ENCODE peak calls at places on chromosomes 11 and 22, in four cellular contexts. F is chondrocyte, I is thoracic aorta, Q is fibroblast of lung. M is an unnamed sample.
A peak's percentile ranks its signal among the peaks of the same experiment; 100 is the strongest.

GRCh38 chr11:18736590-18737148 is 10.7 kb upstream of the IGSF22 start:
- DNase-seq in F (no peak), I (no peak), Q (no peak), M (no peak)

GRCh38 chr22:45977003-45977395 is at the start of gene WNT7B:
- DNase-seq in F (no peak), I (no peak), Q (no peak), M (no peak)

GRCh38 chr11:1078191-1078601 is 3.5 kb downstream of the MUC2 start:
- DNase-seq in F (peak; percentile 91), I (no peak), Q (no peak), M (no peak)

GRCh38 chr22:19210188-19210587 is 31.7 kb upstream of the SLC25A1 start:
- DNase-seq in F (peak; percentile 48), I (no peak), Q (no peak), M (no peak)

GRCh38 chr11:108593214-108593909 is at the start of gene EXPH5:
- DNase-seq in F (no peak), I (peak; percentile 41), Q (peak; percentile 61), M (peak; percentile 63)

GRCh38 chr11:88555829-88556202 is 218.3 kb upstream of the CTSC start:
- DNase-seq in F (no peak), I (no peak), Q (peak; percentile 70), M (no peak)

GRCh38 chr11:38835986-38836385 is 2237.9 kb upstream of the RAG2 start:
- DNase-seq in F (no peak), I (no peak), Q (no peak), M (no peak)

GRCh38 chr22:27919943-27920755 is 1.1 kb upstream of the PITPNB start:
- DNase-seq in F (no peak), I (no peak), Q (peak; percentile 83), M (peak; percentile 27)

GRCh38 chr11:117442869-117443239 is 115.2 kb downstream of the CEP164 start:
- DNase-seq in F (peak; percentile 71), I (no peak), Q (no peak), M (no peak)

GRCh38 chr11:35035894-35036408 is 103.0 kb upstream of the CD44 start:
- DNase-seq in F (no peak), I (no peak), Q (peak; percentile 91), M (no peak)

GRCh38 chr22:41913842-41914534 is 886 bp downstream of the SHISA8 start:
- DNase-seq in F (no peak), I (no peak), Q (no peak), M (no peak)

GRCh38 chr11:77819921-77820564 is 479 bp downstream of the RSF1 start:
- DNase-seq in F (no peak), I (no peak), Q (peak; percentile 26), M (peak; percentile 30)

GRCh38 chr22:33126881-33127280 is 68.7 kb upstream of the SYN3 start:
- DNase-seq in F (no peak), I (no peak), Q (no peak), M (no peak)

GRCh38 chr11:19605500-19606371 is 106.9 kb upstream of the NAV2 start:
- DNase-seq in F (no peak), I (no peak), Q (peak; percentile 82), M (no peak)

GRCh38 chr11:87851234-87851633 is 324.0 kb downstream of the RAB38 start:
- DNase-seq in F (no peak), I (no peak), Q (peak; percentile 29), M (no peak)

GRCh38 chr11:110979696-110980095 is 265.8 kb upstream of the POU2AF2 start:
- DNase-seq in F (no peak), I (no peak), Q (no peak), M (no peak)

GRCh38 chr11:111765320-111765983 is 737 bp downstream of the PPP2R1B start:
- DNase-seq in F (no peak), I (no peak), Q (peak; percentile 12), M (no peak)

GRCh38 chr11:2688381-2689231 is 11.2 kb downstream of the KCNQ1OT1 start:
- DNase-seq in F (peak; percentile 73), I (no peak), Q (no peak), M (no peak)

GRCh38 chr22:47411006-47411405 is 648.6 kb downstream of the TBC1D22A start:
- DNase-seq in F (peak; percentile 43), I (no peak), Q (no peak), M (no peak)

GRCh38 chr11:111922803-111923202 is 4.1 kb downstream of the C11orf52 start:
- DNase-seq in F (no peak), I (peak; percentile 81), Q (peak; percentile 92), M (no peak)

GRCh38 chr11:106503901-106504300 is 426.4 kb downstream of the AASDHPPT start:
- DNase-seq in F (no peak), I (no peak), Q (no peak), M (no peak)

GRCh38 chr11:117823294-117823940 is 1.1 kb downstream of the FXYD2 start:
- DNase-seq in F (peak; percentile 87), I (no peak), Q (no peak), M (no peak)

GRCh38 chr11:103108933-103109817 is at the start of gene DYNC2H1:
- DNase-seq in F (peak; percentile 96), I (peak; percentile 14), Q (peak; percentile 94), M (peak; percentile 80)

GRCh38 chr11:77231800-77232199 is 69.7 kb downstream of the GDPD4 start:
- DNase-seq in F (no peak), I (no peak), Q (no peak), M (no peak)

GRCh38 chr11:119125849-119126248 is 4.5 kb downstream of the HINFP start:
- DNase-seq in F (no peak), I (no peak), Q (no peak), M (no peak)

M was measured in neural crest cell.